ENCODE peak calls at places on chromosomes 11 and 22, in ten cellular contexts. One of them, this sample, is unnamed.

GRCh38 chr11:37320921-37321320 is 722.9 kb upstream of the RAG2 start:
- DNase-seq in fibroblast of pulmonary artery: peak
- DNase-seq in MM.1S: no peak
- DNase-seq in astrocyte of the spinal cord: peak
- DNase-seq in fibroblast of mammary gland: no peak
- DNase-seq in hepatocyte: no peak
- DNase-seq in pancreas: no peak
- DNase-seq in body of pancreas: no peak
- DNase-seq in NB4: no peak
- DNase-seq in stomach: no peak
- DNase-seq in this sample: no peak

GRCh38 chr11:105891685-105892084 is 130.4 kb downstream of the MSANTD4 start:
- DNase-seq in fibroblast of pulmonary artery: no peak
- DNase-seq in MM.1S: no peak
- DNase-seq in astrocyte of the spinal cord: no peak
- DNase-seq in fibroblast of mammary gland: no peak
- DNase-seq in hepatocyte: no peak
- DNase-seq in pancreas: no peak
- DNase-seq in body of pancreas: no peak
- DNase-seq in NB4: no peak
- DNase-seq in stomach: no peak
- DNase-seq in this sample: no peak

GRCh38 chr11:67290801-67291200 is 1.7 kb downstream of the ANKRD13D start:
- DNase-seq in fibroblast of pulmonary artery: peak
- DNase-seq in MM.1S: no peak
- DNase-seq in astrocyte of the spinal cord: peak
- DNase-seq in fibroblast of mammary gland: peak
- DNase-seq in hepatocyte: no peak
- DNase-seq in pancreas: no peak
- DNase-seq in body of pancreas: no peak
- DNase-seq in NB4: no peak
- DNase-seq in stomach: no peak
- DNase-seq in this sample: no peak

GRCh38 chr11:106998126-106998525 is 20.1 kb downstream of the GUCY1A2 start:
- DNase-seq in fibroblast of pulmonary artery: peak
- DNase-seq in MM.1S: no peak
- DNase-seq in astrocyte of the spinal cord: peak
- DNase-seq in fibroblast of mammary gland: peak
- DNase-seq in hepatocyte: no peak
- DNase-seq in pancreas: no peak
- DNase-seq in body of pancreas: no peak
- DNase-seq in NB4: no peak
- DNase-seq in stomach: no peak
- DNase-seq in this sample: no peak

GRCh38 chr22:24009227-24010017 is 1.7 kb upstream of the CABIN1 start:
- DNase-seq in fibroblast of pulmonary artery: no peak
- DNase-seq in MM.1S: no peak
- DNase-seq in astrocyte of the spinal cord: no peak
- DNase-seq in fibroblast of mammary gland: no peak
- DNase-seq in hepatocyte: no peak
- DNase-seq in pancreas: no peak
- DNase-seq in body of pancreas: no peak
- DNase-seq in NB4: no peak
- DNase-seq in stomach: no peak
- DNase-seq in this sample: no peak

GRCh38 chr11:407651-408080 is 7.1 kb downstream of the SIGIRR start:
- DNase-seq in fibroblast of pulmonary artery: no peak
- DNase-seq in MM.1S: no peak
- DNase-seq in astrocyte of the spinal cord: no peak
- DNase-seq in fibroblast of mammary gland: no peak
- DNase-seq in hepatocyte: no peak
- DNase-seq in pancreas: peak
- DNase-seq in body of pancreas: no peak
- DNase-seq in NB4: no peak
- DNase-seq in stomach: no peak
- DNase-seq in this sample: no peak

GRCh38 chr11:41943671-41944070 is 484.2 kb upstream of the LRRC4C start:
- DNase-seq in fibroblast of pulmonary artery: no peak
- DNase-seq in MM.1S: no peak
- DNase-seq in astrocyte of the spinal cord: no peak
- DNase-seq in fibroblast of mammary gland: no peak
- DNase-seq in hepatocyte: no peak
- DNase-seq in pancreas: no peak
- DNase-seq in body of pancreas: no peak
- DNase-seq in NB4: no peak
- DNase-seq in stomach: no peak
- DNase-seq in this sample: no peak

GRCh38 chr11:46361283-46362145 is 14.3 kb downstream of the DGKZ start:
- DNase-seq in fibroblast of pulmonary artery: peak
- DNase-seq in MM.1S: peak
- DNase-seq in astrocyte of the spinal cord: peak
- DNase-seq in fibroblast of mammary gland: peak
- DNase-seq in hepatocyte: no peak
- DNase-seq in pancreas: no peak
- DNase-seq in body of pancreas: no peak
- DNase-seq in NB4: peak
- DNase-seq in stomach: no peak
- DNase-seq in this sample: peak

DNA sequence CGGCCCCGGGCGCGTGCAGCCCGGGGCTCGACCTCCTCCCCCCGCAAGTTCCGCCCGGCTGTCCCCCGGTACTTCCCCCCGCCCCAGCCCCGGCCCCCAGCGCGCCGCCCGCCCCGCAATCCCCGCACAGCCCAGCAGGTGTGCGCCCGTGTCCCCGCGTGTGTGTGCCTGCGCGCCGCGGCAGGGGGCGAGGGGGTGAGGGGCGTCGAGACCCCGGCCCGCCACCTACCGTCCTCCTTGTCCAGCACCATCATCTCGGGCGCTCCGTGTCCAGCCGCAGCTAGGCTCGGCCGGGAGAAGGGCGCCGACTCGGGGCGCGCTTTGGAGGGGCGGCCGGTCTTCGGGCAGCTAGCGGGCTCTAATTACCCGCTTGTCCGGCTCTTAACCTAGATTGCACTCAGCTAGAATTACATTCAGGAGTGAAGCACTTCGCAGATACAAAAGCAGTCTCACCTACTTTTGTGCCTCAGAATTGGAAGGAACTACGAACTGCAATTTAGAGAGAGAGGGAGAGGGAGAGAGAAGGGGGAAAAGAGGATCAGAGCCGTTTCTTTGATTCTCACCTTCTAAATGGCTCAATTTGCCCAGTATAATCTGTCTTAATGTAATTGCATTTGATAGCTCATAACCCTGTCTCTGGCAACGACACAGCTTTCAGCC is 439 bp downstream of the LMO1 start:
- DNase-seq in fibroblast of pulmonary artery: no peak
- DNase-seq in MM.1S: no peak
- DNase-seq in astrocyte of the spinal cord: no peak
- DNase-seq in fibroblast of mammary gland: no peak
- DNase-seq in hepatocyte: no peak
- DNase-seq in pancreas: no peak
- DNase-seq in body of pancreas: no peak
- DNase-seq in NB4: no peak
- DNase-seq in stomach: no peak
- DNase-seq in this sample: peak
- H3K4me3 ChIP-seq in fibroblast of pulmonary artery: no peak
- H3K4me3 ChIP-seq in MM.1S: peak
- H3K4me3 ChIP-seq in astrocyte of the spinal cord: peak
- H3K4me3 ChIP-seq in fibroblast of mammary gland: no peak
- H3K4me3 ChIP-seq in hepatocyte: peak
- H3K4me3 ChIP-seq in pancreas: peak
- H3K4me3 ChIP-seq in body of pancreas: peak
- H3K4me3 ChIP-seq in NB4: no peak
- H3K4me3 ChIP-seq in stomach: peak
- H3K4me3 ChIP-seq in this sample: peak

DNA sequence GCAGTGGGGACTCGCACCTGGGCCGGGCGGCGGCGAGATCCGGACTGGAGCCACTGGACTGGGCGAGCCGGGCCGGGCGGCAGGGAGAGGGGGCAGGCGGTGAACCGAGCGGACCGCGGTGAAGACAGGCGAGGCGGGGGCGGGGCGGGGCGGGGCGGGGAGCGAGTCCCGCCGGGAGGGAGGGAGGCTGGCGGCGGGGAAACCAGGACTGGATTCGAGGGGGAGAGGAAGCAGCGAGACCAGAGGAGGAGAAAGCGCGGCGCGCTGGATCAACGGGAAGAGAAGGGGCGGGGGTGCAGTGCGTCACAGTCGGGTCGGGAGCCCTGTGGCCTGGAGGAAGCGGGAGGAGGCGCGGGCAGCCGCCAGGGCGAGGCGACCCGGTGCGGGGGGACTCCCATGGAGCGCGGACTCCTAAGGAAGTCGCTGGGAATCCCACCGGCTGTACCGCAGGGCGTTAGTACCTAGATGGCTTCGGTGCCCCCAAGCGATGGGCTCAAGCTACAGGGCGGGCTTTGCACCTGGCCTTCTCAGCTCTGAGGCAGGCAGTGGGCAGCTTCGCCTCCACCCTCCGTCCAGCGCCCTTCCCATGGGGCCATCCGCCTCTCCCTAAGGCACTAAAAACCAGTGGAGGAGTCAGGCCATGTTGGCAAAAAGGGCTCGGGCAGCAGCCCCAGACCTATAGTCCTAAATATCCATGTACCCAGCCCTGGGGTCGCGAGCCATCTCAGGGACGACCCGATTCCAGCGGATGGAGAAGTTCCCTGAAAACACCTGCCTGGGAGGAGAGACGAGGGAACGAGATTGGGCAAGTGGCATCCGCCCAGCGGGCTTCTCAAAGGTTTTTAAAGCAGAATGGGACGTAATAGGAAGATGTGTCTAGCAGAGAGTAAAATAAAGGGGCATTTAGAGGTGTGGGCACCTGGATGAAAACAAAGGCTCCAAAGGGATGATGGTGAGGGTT is at the start of gene TMEM121B:
- DNase-seq in fibroblast of pulmonary artery: peak
- DNase-seq in MM.1S: no peak
- DNase-seq in astrocyte of the spinal cord: peak
- DNase-seq in fibroblast of mammary gland: peak
- DNase-seq in hepatocyte: peak
- DNase-seq in pancreas: peak
- DNase-seq in body of pancreas: peak
- DNase-seq in NB4: peak
- DNase-seq in stomach: peak
- DNase-seq in this sample: no peak
- H3K4me3 ChIP-seq in fibroblast of pulmonary artery: peak
- H3K4me3 ChIP-seq in MM.1S: peak
- H3K4me3 ChIP-seq in astrocyte of the spinal cord: peak
- H3K4me3 ChIP-seq in fibroblast of mammary gland: peak
- H3K4me3 ChIP-seq in hepatocyte: peak
- H3K4me3 ChIP-seq in pancreas: peak
- H3K4me3 ChIP-seq in body of pancreas: peak
- H3K4me3 ChIP-seq in NB4: no peak
- H3K4me3 ChIP-seq in stomach: peak
- H3K4me3 ChIP-seq in this sample: peak

DNA sequence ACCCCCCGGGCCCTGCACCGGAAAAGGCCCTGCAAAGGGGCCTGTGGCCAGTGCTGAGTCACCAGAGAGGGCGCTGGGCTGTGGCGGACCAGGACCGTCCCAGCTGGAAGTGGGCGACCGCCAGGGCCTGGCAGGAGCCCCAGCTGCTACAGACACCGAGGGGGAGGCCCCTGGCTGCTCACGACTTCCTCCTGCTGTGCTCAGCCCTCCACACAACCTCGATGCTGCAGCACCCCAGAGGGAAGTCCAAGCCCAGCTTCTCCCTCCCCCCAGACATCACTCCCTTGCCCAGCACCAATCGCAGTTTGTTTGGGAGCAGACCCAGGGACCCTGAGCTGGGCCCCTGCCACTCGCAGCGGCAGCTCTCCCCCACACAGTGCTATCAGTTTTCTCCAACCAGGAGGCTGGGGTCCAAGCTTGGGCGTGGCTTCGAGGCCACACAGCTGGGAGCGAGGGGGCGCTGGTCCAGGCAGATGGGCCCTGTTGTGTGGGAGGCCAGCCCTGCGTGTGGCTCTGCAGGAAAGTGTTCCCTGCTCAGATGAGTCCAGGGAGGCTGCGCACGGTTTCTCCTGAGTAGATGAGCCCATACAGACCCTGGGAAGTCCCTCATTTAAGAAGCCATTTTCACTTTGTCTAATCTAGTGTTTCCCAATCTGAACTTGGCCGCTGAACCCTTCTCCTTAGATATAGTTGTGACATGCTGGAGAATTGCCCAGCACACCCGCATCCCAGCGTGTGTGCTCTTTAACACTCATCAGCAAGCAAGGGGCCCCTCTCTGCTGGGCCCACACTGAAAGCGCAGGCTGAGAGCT is 5.6 kb upstream of the SH3BP1 start:
- DNase-seq in fibroblast of pulmonary artery: peak
- DNase-seq in MM.1S: no peak
- DNase-seq in astrocyte of the spinal cord: peak
- DNase-seq in fibroblast of mammary gland: peak
- DNase-seq in hepatocyte: peak
- DNase-seq in pancreas: no peak
- DNase-seq in body of pancreas: peak
- DNase-seq in NB4: peak
- DNase-seq in stomach: peak
- DNase-seq in this sample: peak
- H3K4me3 ChIP-seq in fibroblast of pulmonary artery: peak
- H3K4me3 ChIP-seq in MM.1S: no peak
- H3K4me3 ChIP-seq in astrocyte of the spinal cord: no peak
- H3K4me3 ChIP-seq in fibroblast of mammary gland: no peak
- H3K4me3 ChIP-seq in hepatocyte: no peak
- H3K4me3 ChIP-seq in pancreas: no peak
- H3K4me3 ChIP-seq in body of pancreas: no peak
- H3K4me3 ChIP-seq in NB4: peak
- H3K4me3 ChIP-seq in stomach: peak
- H3K4me3 ChIP-seq in this sample: peak

GRCh38 chr22:37675930-37676571 is 615 bp downstream of the LGALS1 start:
- DNase-seq in fibroblast of pulmonary artery: peak
- DNase-seq in MM.1S: no peak
- DNase-seq in astrocyte of the spinal cord: no peak
- DNase-seq in fibroblast of mammary gland: peak
- DNase-seq in hepatocyte: no peak
- DNase-seq in pancreas: peak
- DNase-seq in body of pancreas: peak
- DNase-seq in NB4: peak
- DNase-seq in stomach: no peak
- DNase-seq in this sample: peak
- H3K4me3 ChIP-seq in fibroblast of pulmonary artery: peak
- H3K4me3 ChIP-seq in MM.1S: peak
- H3K4me3 ChIP-seq in astrocyte of the spinal cord: peak
- H3K4me3 ChIP-seq in fibroblast of mammary gland: peak
- H3K4me3 ChIP-seq in hepatocyte: peak
- H3K4me3 ChIP-seq in pancreas: peak
- H3K4me3 ChIP-seq in body of pancreas: peak
- H3K4me3 ChIP-seq in NB4: peak
- H3K4me3 ChIP-seq in stomach: peak
- H3K4me3 ChIP-seq in this sample: peak

This sample was measured in Peyer's patch.